ENCODE peak calls at places on chromosomes 12 and 14, in seven cellular contexts. B is testis; S is transverse colon; V is CD4-positive, alpha-beta T cell; N is amniotic stem cell; Y is GM12878; G is HTR-8/SVneo. Q is an unnamed sample.

GRCh38 chr12:31931796-31932715 is 27.2 kb upstream of the RESF1 start:
- DNase-seq in B (no peak), S (no peak), V (no peak), N (no peak), Y (no peak), G (no peak), Q (no peak)

GRCh38 chr12:73465106-73465505 is 1072.5 kb upstream of the ATXN7L3B start:
- DNase-seq in B (no peak), S (no peak), V (no peak), N (no peak), Y (no peak), G (no peak), Q (no peak)

GRCh38 chr14:94120667-94121335 is 8.6 kb downstream of the IFI27L2 start:
- DNase-seq in B (no peak), S (no peak), V (no peak), N (peak), Y (no peak), G (no peak), Q (no peak)

GRCh38 chr14:98175436-98175835 is 1096.6 kb downstream of the BCL11B start:
- DNase-seq in B (no peak), S (no peak), V (no peak), N (no peak), Y (no peak), G (no peak), Q (no peak)

GRCh38 chr12:57240926-57241555 is 9.9 kb downstream of the STAC3 start:
- DNase-seq in B (no peak), S (peak), V (no peak), N (no peak), Y (no peak), G (no peak), Q (no peak)

GRCh38 chr14:61280092-61280525 is 1.0 kb downstream of the TMEM30B start:
- DNase-seq in B (peak), S (peak), V (peak), N (no peak), Y (no peak), G (no peak), Q (no peak)

GRCh38 chr14:71384007-71384605 is 476.8 kb downstream of the PCNX1 start:
- DNase-seq in B (no peak), S (peak), V (no peak), N (no peak), Y (no peak), G (no peak), Q (no peak)

GRCh38 chr12:93080994-93081809 is 152.1 kb upstream of the EEA1 start:
- DNase-seq in B (no peak), S (no peak), V (no peak), N (no peak), Y (no peak), G (peak), Q (no peak)

GRCh38 chr14:95196268-95196667 is 38.9 kb upstream of the DICER1 start:
- DNase-seq in B (no peak), S (no peak), V (no peak), N (no peak), Y (no peak), G (no peak), Q (no peak)

GRCh38 chr14:61355892-61356325 is 34.5 kb downstream of the PRKCH start:
- DNase-seq in B (no peak), S (no peak), V (no peak), N (no peak), Y (no peak), G (peak), Q (no peak)

GRCh38 chr12:31989987-31990386 is 30.8 kb downstream of the RESF1 start:
- DNase-seq in B (no peak), S (no peak), V (no peak), N (no peak), Y (no peak), G (peak), Q (no peak)

GRCh38 chr14:32939254-32940065 is 781 bp downstream of the NPAS3 start:
- DNase-seq in B (peak), S (peak), V (no peak), N (peak), Y (no peak), G (peak), Q (peak)